ENCODE peak calls at places on chromosome 17, in six cellular contexts. X is CD4-positive, alpha-beta T cell; T is GM23248; V is right atrium auricular region; J is right lobe of liver; R is body of pancreas. K is an unnamed sample.
A peak's percentile ranks its signal among the peaks of the same experiment; 100 is the strongest.

GRCh38 chr17:70332356-70332755 is 163.0 kb downstream of the KCNJ2 start:
- DNase-seq in R (no peak), V (no peak), T (no peak), J (no peak), X (no peak), K (no peak)

GRCh38 chr17:17782425-17783120 is 54.2 kb downstream of the SREBF1 start:
- DNase-seq in V (no peak), X (no peak), J (no peak), R (peak; percentile 35), T (peak; percentile 32), K (no peak)

GRCh38 chr17:79323556-79323955 is 248.9 kb downstream of the ENGASE start:
- DNase-seq in V (no peak), X (no peak), J (no peak), R (no peak), T (no peak), K (no peak)

GRCh38 chr17:13153036-13153435 is 135.2 kb upstream of the ELAC2 start:
- DNase-seq in J (no peak), X (no peak), R (no peak), V (no peak), T (peak; percentile 85), K (peak; percentile 26)

GRCh38 chr17:69269174-69269998 is 40.8 kb upstream of the ABCA10 start:
- DNase-seq in V (no peak), X (no peak), R (no peak), T (peak; percentile 59), J (no peak), K (no peak)

GRCh38 chr17:70168044-70168978 is 1.0 kb upstream of the KCNJ2 start:
- DNase-seq in J (peak; percentile 37), X (no peak), V (peak; percentile 82), T (peak; percentile 71), R (peak; percentile 66), K (peak; percentile 86)

GRCh38 chr17:78414178-78415162 is 36.0 kb downstream of the PGS1 start:
- DNase-seq in T (no peak), V (no peak), R (no peak), X (peak; percentile 60), J (no peak), K (peak; percentile 49)

GRCh38 chr17:12545877-12546513 is 119.7 kb upstream of the MYOCD start:
- DNase-seq in T (peak; percentile 72), R (peak; percentile 31), X (no peak), V (no peak), J (no peak), K (no peak)

GRCh38 chr17:43338886-43339516 is 59.8 kb upstream of the ARL4D start:
- DNase-seq in V (peak; percentile 79), J (peak; percentile 68), X (peak; percentile 60), R (peak; percentile 79), T (peak; percentile 68), K (no peak)

GRCh38 chr17:82544431-82545070 is 25.0 kb downstream of the FOXK2 start:
- DNase-seq in R (no peak), J (no peak), X (no peak), T (no peak), V (no peak), K (no peak)

GRCh38 chr17:44793885-44794698 is 35.3 kb downstream of the ADAM11 start:
- DNase-seq in X (no peak), V (no peak), J (no peak), T (no peak), R (no peak), K (no peak)

GRCh38 chr17:82213251-82214011 is 789 bp upstream of the CCDC57 start:
- DNase-seq in R (no peak), J (peak; percentile 64), V (no peak), X (peak; percentile 49), T (peak; percentile 93), K (peak; percentile 100)

GRCh38 chr17:28549274-28550132 is 2.9 kb downstream of the UNC119 start:
- DNase-seq in T (no peak), X (peak; percentile 62), R (no peak), V (no peak), J (no peak), K (no peak)

GRCh38 chr17:49117581-49118230 is 14.9 kb upstream of the B4GALNT2 start:
- DNase-seq in R (no peak), J (no peak), T (no peak), X (no peak), V (no peak), K (no peak)
- H3K27ac ChIP-seq in R (no peak overlapping the region), J (no peak overlapping the region), T (no peak overlapping the region), X (no peak overlapping the region), V (no peak overlapping the region), K (no peak overlapping the region)

DNA sequence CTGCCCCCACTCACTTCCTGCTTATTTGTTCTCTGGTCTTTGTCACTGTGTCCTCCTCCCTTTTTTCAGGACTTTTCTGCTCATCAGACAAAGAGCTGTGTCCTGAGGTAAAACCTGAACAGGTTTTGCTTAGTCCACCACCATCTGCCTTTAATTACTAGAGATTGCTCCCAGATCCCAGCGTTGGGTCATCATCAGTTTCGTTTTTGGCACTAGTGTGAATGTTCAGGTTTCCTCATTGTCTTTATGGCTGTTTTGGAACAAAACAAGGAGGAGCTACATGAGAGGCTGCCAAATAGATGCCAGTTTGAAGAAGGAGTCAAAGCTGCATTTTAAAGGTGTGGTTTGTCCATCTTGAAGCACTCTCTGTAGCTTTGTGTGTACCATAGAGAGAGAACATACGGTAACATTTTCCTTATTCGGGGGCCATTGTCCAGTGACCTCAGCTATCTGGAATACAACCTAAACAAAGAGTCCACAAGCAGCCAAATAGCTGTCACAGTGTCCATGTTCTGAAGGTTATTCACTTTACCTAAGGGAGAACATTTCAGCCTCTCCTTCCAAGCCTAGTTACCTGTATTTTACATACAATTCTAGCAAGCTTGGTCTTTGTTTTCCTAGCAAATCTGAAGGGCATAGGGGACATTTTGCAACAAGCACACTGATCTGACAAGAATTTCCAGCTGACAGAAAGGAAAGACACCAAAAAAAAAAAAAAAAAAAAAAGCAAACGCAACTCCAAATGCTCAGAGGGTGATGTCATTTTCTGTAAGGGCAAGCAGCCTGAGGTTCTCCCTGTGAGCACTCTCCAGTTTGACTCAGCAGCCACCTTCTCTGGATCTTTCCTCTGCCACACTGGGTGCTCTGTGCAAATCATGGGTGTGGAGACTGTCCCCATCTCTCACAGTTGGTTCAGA is 196.1 kb downstream of the NTN1 start:
- DNase-seq in X (no peak), T (peak; percentile 89), R (no peak), J (no peak), V (no peak), K (peak; percentile 91)
- H3K27ac ChIP-seq in X (no peak overlapping the region), T (peak overlapping the region; percentile 76), R (peak overlapping the region; percentile 72), J (no peak overlapping the region), V (peak overlapping the region; percentile 57), K (no peak overlapping the region)

GRCh38 chr17:73156166-73156840 is 8.5 kb upstream of the SSTR2 start:
- DNase-seq in V (peak; percentile 82), R (peak; percentile 76), J (peak; percentile 71), T (peak; percentile 85), X (peak; percentile 46), K (peak; percentile 97)
- H3K27ac ChIP-seq in V (no peak overlapping the region), R (no peak overlapping the region), J (no peak overlapping the region), T (no peak overlapping the region), X (no peak overlapping the region), K (no peak overlapping the region)

DNA sequence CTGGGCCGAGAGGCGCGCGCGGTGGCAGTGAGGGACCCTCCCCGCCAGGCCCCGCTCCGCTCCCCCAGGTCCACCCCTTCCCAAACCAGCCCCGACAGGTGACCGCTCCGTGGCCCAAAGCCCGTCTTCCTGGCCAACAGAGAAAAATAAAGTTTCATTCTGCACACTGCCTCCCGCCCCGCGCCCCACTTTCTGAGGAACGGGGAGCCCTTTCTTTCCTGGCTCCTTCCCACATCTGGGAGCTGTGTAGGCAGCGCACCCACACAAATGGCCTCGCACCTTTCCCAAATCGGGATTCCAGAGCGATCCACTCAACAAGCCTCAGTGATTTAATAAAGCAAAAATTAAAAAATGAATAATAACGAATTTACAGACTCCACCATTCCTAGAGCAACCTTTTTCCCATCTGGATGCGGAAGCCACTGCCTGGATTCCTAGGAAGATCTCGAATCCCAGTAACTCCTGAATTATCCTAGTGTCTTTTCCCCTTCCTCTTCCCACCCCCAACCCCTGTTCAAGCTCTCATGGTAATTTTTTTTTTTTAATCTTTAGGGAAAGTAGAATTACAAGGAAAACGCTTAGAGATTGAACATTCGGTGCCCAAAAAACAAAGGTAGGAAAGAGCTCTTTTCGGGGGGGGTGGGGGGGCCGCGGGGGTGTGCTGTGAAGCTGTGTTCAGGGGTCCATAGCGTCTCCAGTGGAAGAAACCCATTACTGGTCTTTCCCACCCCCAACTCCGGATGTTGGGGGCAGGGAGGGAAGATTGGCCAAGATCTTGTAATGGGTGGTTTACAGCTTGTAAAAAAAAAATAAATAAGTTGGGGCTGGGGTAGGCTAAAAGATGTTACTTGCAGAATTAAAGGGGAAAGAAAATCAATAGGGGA is 1.6 kb downstream of the IGF2BP1 start:
- DNase-seq in J (no peak), X (no peak), R (no peak), T (peak; percentile 13), V (no peak), K (no peak)
- H3K27ac ChIP-seq in J (no peak overlapping the region), X (no peak overlapping the region), R (no peak overlapping the region), T (peak overlapping the region; percentile 63), V (no peak overlapping the region), K (no peak overlapping the region)

GRCh38 chr17:49760909-49761558 is 2.9 kb downstream of the FAM117A start:
- DNase-seq in R (no peak), V (no peak), T (no peak), J (no peak), X (no peak), K (peak; percentile 53)

GRCh38 chr17:49762148-49762941 is 1.6 kb downstream of the FAM117A start:
- DNase-seq in R (no peak), J (no peak), X (no peak), V (no peak), T (peak; percentile 33), K (peak; percentile 51)

GRCh38 chr17:49756805-49757496 is 7.0 kb downstream of the FAM117A start:
- DNase-seq in R (no peak), X (no peak), J (no peak), T (no peak), V (no peak), K (no peak)

GRCh38 chr17:49759203-49759602 is 4.7 kb downstream of the FAM117A start:
- DNase-seq in T (no peak), V (no peak), J (no peak), X (no peak), R (no peak), K (no peak)

DNA sequence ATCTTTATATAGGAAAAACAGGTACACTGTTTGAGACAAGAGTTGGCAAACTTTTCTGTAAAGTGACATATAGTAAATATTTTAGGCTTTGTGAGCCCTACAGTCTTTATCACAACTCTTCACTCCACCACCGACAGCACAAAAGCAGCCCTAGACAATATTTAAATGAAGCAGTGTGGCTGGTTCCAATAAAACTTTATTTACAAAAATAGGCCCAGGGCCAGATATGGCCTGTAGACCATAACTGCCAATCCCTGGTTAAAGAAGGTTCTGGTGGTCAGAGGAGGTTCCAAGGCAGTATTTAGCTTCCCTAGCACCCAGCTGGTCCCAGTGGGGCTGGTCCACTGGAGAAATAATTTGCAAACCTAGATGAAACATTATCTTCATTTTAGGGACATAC is 3.6 kb downstream of the FAM117A start:
- DNase-seq in T (no peak), R (no peak), X (no peak), J (no peak), V (no peak), K (no peak)
- H3K27ac ChIP-seq in T (no peak overlapping the region), R (no peak overlapping the region), X (peak overlapping the region; percentile 29), J (no peak overlapping the region), V (no peak overlapping the region), K (no peak overlapping the region)

K was measured in osteoblast.